ENCODE peak calls at places on chromosome 4, in four cellular contexts. G is tibial nerve, L is fibroblast of pulmonary artery, A is heart left ventricle. B is an unnamed sample.
A peak's percentile ranks its signal among the peaks of the same experiment; 100 is the strongest.

GRCh38 chr4:148926861-148927260 is 484.6 kb upstream of the NR3C2 start:
- DNase-seq in G (no peak), L (peak; percentile 4), A (peak; percentile 25), B (no peak)

GRCh38 chr4:151744614-151745013 is 16.2 kb downstream of the GATB start:
- DNase-seq in G (no peak), L (peak; percentile 89), A (no peak), B (no peak)

GRCh38 chr4:107901213-107901934 is 30.0 kb upstream of the CYP2U1 start:
- DNase-seq in G (no peak), L (no peak), A (no peak), B (no peak)

GRCh38 chr4:52548818-52549570 is 110.1 kb downstream of the USP46 start:
- DNase-seq in G (no peak), L (no peak), A (no peak), B (no peak)

GRCh38 chr4:166091914-166092510 is 219.0 kb downstream of the TLL1 start:
- DNase-seq in G (peak; percentile 21), L (peak; percentile 73), A (no peak), B (no peak)

GRCh38 chr4:114137984-114138383 is 158.5 kb upstream of the ARSJ start:
- DNase-seq in G (no peak), L (no peak), A (no peak), B (no peak)

GRCh38 chr4:186651181-186651603 is 72.5 kb downstream of the FAT1 start:
- DNase-seq in G (no peak), L (no peak), A (no peak), B (no peak)

GRCh38 chr4:122765702-122766352 is 33.3 kb downstream of the BBS12 start:
- DNase-seq in G (no peak), L (peak; percentile 90), A (no peak), B (no peak)

GRCh38 chr4:165351359-165352130 is 24.1 kb downstream of the MSMO1 start:
- DNase-seq in G (no peak), L (no peak), A (no peak), B (no peak)

GRCh38 chr4:15653864-15654391 is 1.2 kb downstream of the FBXL5 start:
- DNase-seq in G (no peak), L (peak; percentile 71), A (no peak), B (no peak)

GRCh38 chr4:68735106-68735505 is 64.7 kb upstream of the UGT2B15 start:
- DNase-seq in G (no peak), L (no peak), A (no peak), B (no peak)

GRCh38 chr4:6263541-6264540 is 5.8 kb upstream of the WFS1 start:
- DNase-seq in G (no peak), L (peak; percentile 75), A (peak; percentile 53), B (no peak)

GRCh38 chr4:56874166-56874565 is 33.5 kb upstream of the REST start:
- DNase-seq in G (no peak), L (no peak), A (no peak), B (no peak)

GRCh38 chr4:17163156-17163555 is 264.7 kb upstream of the LDB2 start:
- DNase-seq in G (no peak), L (no peak), A (no peak), B (no peak)

GRCh38 chr4:81757706-81758105 is 286.0 kb upstream of the RASGEF1B start:
- DNase-seq in G (peak; percentile 7), L (no peak), A (no peak), B (no peak)

GRCh38 chr4:6616087-6616995 is 24.1 kb upstream of the MRFAP1 start:
- DNase-seq in G (no peak), L (no peak), A (no peak), B (peak; percentile 34)

GRCh38 chr4:11623726-11624037 is 195.0 kb upstream of the HS3ST1 start:
- DNase-seq in G (no peak), L (peak; percentile 49), A (no peak), B (peak; percentile 26)

GRCh38 chr4:83011779-83012630 is 1.4 kb upstream of the LIN54 start:
- DNase-seq in G (no peak), L (no peak), A (peak; percentile 32), B (peak; percentile 36)

GRCh38 chr4:153788419-153789276 is at the start of gene SFRP2:
- DNase-seq in G (no peak), L (no peak), A (no peak), B (no peak)

GRCh38 chr4:153787156-153787555 is 1.7 kb downstream of the SFRP2 start:
- DNase-seq in G (no peak), L (no peak), A (no peak), B (no peak)

GRCh38 chr4:153784300-153784699 is 4.6 kb downstream of the SFRP2 start:
- DNase-seq in G (no peak), L (no peak), A (no peak), B (no peak)

GRCh38 chr4:153788064-153788418 is 842 bp downstream of the SFRP2 start:
- DNase-seq in G (no peak), L (no peak), A (no peak), B (no peak)

GRCh38 chr4:153785830-153786721 is 2.8 kb downstream of the SFRP2 start:
- DNase-seq in G (no peak), L (peak; percentile 45), A (no peak), B (no peak)
- TF ChIP-seq CTCF in G (peak; percentile 61), L (peak; percentile 49), A (peak; percentile 47), B (no peak)

DNA sequence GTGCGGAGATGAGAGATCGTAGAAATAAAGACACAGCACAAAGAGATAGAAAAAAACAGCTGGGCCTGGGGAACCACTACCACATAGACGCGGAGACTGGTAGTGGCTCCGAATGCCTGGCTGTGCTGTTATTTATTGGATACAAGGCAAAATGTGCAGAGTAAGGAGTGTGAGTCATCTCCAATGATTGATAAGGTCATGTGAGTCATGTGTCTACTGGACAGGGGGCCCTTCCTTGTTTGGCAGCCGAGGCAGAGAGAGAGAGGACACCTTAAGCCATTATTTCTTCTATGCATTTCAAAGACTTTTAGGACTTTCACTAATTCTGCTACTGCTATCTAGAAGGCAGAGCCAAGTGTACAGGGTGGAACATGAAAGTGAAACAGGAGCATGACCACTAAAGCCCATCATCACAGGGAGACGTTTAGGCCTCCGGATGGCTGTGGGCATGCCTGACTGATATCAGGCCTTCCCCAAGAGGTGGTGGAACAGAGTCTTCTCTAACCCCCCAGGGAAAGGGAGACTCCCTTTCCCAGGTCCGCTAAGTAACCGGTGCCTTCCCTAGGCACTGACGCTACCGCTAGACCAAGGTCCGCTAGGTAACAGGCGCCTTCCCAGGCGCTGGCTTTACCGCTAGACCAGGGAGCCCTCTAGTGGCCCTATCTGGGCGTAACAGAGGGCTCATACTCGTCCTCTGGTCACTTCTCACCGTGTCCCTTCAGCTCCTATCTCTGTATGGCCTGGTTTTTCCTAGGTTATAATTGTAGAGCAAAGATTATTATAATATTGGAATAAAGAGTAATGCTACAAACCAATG is 921.5 kb upstream of the PCDH10 start:
- DNase-seq in G (no peak), L (peak; percentile 64), A (no peak), B (no peak)
- TF ChIP-seq CTCF in G (no peak), L (peak; percentile 59), A (peak; percentile 33), B (no peak)

DNA sequence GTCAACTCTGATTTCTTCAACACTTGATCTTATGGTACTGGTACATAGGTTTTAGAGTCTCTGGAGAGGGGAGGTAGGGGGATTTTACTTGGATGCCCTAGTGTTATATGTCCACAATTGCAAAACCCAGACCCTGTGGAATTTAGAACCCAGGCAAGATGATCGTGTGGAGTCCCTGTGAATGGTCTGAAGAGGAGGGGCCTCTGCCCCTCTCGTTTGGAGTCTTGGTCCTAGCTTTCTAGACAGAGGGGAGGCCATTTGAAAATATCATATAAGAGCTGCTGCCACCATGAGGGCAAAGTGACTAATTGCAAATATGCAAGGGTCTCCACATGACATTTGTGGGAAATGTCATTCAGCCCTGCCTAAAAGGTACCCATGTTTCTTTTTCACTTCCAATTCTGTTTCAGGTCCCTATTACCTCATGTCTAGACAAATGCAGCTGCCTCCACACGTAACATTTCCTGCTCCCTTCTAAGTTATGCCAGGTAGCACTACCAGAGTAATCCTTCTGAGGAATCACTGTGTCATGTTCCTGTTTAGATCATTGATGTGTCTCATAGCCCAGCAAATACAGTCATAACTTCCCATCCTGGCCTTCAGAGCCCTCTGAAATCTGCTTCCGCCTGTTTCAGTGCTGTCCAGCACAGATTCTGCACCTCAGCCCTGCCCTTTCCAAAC is 126.8 kb downstream of the KLHL8 start:
- DNase-seq in G (peak; percentile 28), L (peak; percentile 67), A (no peak), B (peak; percentile 46)
- TF ChIP-seq CTCF in G (peak; percentile 69), L (peak; percentile 56), A (peak; percentile 78), B (peak; percentile 74)

GRCh38 chr4:73021634-73022033 is 47.9 kb downstream of the COX18 start:
- DNase-seq in G (no peak), L (peak; percentile 79), A (no peak), B (no peak)
- TF ChIP-seq CTCF in G (no peak), L (peak; percentile 53), A (peak; percentile 26), B (no peak)

GRCh38 chr4:1194028-1194900 is 21.9 kb upstream of the SPON2 start:
- DNase-seq in G (no peak), L (peak; percentile 50), A (peak; percentile 77), B (peak; percentile 49)
- TF ChIP-seq CTCF in G (peak; percentile 11), L (no peak), A (peak; percentile 9), B (no peak)

GRCh38 chr4:78068481-78068880 is 11.4 kb downstream of the FRAS1 start:
- DNase-seq in G (no peak), L (no peak), A (no peak), B (no peak)
- TF ChIP-seq CTCF in G (no peak), L (no peak), A (no peak), B (no peak)

GRCh38 chr4:53618321-53618720 is 27.0 kb upstream of the LNX1 start:
- DNase-seq in G (no peak), L (no peak), A (no peak), B (no peak)

GRCh38 chr4:53617101-53617680 is 25.9 kb upstream of the LNX1 start:
- DNase-seq in G (no peak), L (no peak), A (no peak), B (no peak)

GRCh38 chr4:53619431-53619830 is 28.1 kb upstream of the LNX1 start:
- DNase-seq in G (no peak), L (no peak), A (no peak), B (no peak)

GRCh38 chr4:53622739-53623151 is 31.5 kb upstream of the LNX1 start:
- DNase-seq in G (no peak), L (peak; percentile 90), A (no peak), B (no peak)

DNA sequence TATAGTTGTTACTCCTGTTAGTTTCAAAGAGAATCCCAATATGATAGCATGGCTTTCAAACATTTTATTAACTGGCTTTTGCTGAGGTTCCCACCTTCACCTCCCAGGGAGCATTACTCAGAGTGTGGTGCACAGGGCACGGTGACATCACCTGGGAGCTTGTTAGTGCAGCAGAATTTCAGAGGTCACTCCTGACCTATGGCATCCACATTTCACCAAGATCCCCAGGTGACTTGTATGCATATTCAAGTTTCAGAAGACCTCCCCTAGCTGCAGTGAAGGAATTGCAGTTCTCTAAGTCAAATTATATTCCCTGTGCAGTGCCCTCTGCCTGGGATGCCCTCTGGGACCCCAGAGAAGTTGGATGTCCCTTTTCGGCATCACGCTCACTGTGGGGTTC is 29.7 kb upstream of the LNX1 start:
- DNase-seq in G (no peak), L (no peak), A (no peak), B (no peak)
- TF ChIP-seq CTCF in G (no peak), L (peak; percentile 7), A (no peak), B (no peak)

GRCh38 chr4:48432017-48432416 is 51.1 kb upstream of the SLC10A4 start:
- DNase-seq in G (no peak), L (no peak), A (no peak), B (no peak)

GRCh38 chr4:48429709-48430474 is 53.3 kb upstream of the SLC10A4 start:
- DNase-seq in G (no peak), L (no peak), A (no peak), B (no peak)

GRCh38 chr4:48431401-48431800 is 51.7 kb upstream of the SLC10A4 start:
- DNase-seq in G (no peak), L (no peak), A (no peak), B (no peak)

GRCh38 chr4:48428926-48429325 is 54.2 kb upstream of the SLC10A4 start:
- DNase-seq in G (no peak), L (no peak), A (no peak), B (no peak)
- TF ChIP-seq CTCF in G (no peak), L (no peak), A (no peak), B (no peak)